ENCODE peak calls at places on chromosome 21, in six cellular contexts. T is right lobe of liver, Q is AG09309, N is WTC11, S is OCI-LY7, O is HepG2. L is an unnamed sample.

GRCh38 chr21:43845386-43845785 is 19.6 kb upstream of the AGPAT3 start:
- DNase-seq in T (no peak), S (no peak), O (no peak), Q (no peak), N (no peak), L (no peak)

GRCh38 chr21:42009831-42010506 is at the start of gene ZBTB21:
- DNase-seq in Q (peak; percentile 88), T (peak; percentile 99), S (peak; percentile 98), N (peak; percentile 97), O (peak; percentile 96), L (peak; percentile 100)

GRCh38 chr21:43613755-43614638 is 45.3 kb downstream of the HSF2BP start:
- DNase-seq in S (no peak), T (no peak), Q (no peak), O (no peak), N (no peak), L (no peak)

GRCh38 chr21:43824883-43825609 is 35.7 kb downstream of the RRP1 start:
- DNase-seq in O (no peak), Q (no peak), T (no peak), N (no peak), S (no peak), L (no peak)

GRCh38 chr21:34298797-34299539 is 64.8 kb upstream of the KCNE2 start:
- DNase-seq in S (no peak), O (peak; percentile 2), Q (no peak), N (no peak), T (no peak), L (no peak)

GRCh38 chr21:16424331-16424749 is 694.6 kb downstream of the USP25 start:
- DNase-seq in S (no peak), N (no peak), T (no peak), O (no peak), Q (no peak), L (no peak)

GRCh38 chr21:38994014-38994413 is 188.3 kb downstream of the ETS2 start:
- DNase-seq in O (no peak), T (no peak), Q (no peak), S (no peak), N (no peak), L (no peak)

GRCh38 chr21:41820384-41821080 is 53.7 kb upstream of the RIPK4 start:
- DNase-seq in Q (no peak), O (no peak), S (no peak), N (no peak), T (peak; percentile 28), L (no peak)

GRCh38 chr21:38531610-38532009 is 33.3 kb upstream of the ERG start:
- DNase-seq in O (no peak), Q (peak; percentile 8), N (no peak), T (no peak), S (no peak), L (no peak)

GRCh38 chr21:38312822-38313221 is 56.0 kb downstream of the KCNJ15 start:
- DNase-seq in N (no peak), S (no peak), T (no peak), Q (no peak), O (no peak), L (no peak)

GRCh38 chr21:38661296-38662223 is 144.2 kb upstream of the ETS2 start:
- DNase-seq in Q (no peak), T (no peak), S (no peak), O (no peak), N (peak; percentile 46), L (no peak)

GRCh38 chr21:42187976-42188653 is 30.8 kb upstream of the ABCG1 start:
- DNase-seq in N (no peak), Q (no peak), S (peak; percentile 96), T (no peak), O (no peak), L (no peak)

GRCh38 chr21:43370091-43370658 is 56.8 kb downstream of the SIK1 start:
- DNase-seq in S (no peak), Q (no peak), O (no peak), T (no peak), N (no peak), L (no peak)

GRCh38 chr21:17900281-17900989 is 81.3 kb upstream of the C21orf91 start:
- DNase-seq in S (no peak), Q (no peak), T (no peak), N (peak; percentile 44), O (no peak), L (no peak)

GRCh38 chr21:42563261-42564045 is 49.8 kb downstream of the SLC37A1 start:
- DNase-seq in O (no peak), Q (no peak), S (no peak), T (peak; percentile 31), N (peak; percentile 1), L (no peak)

GRCh38 chr21:43193088-43193650 is 24.4 kb downstream of the CRYAA start:
- DNase-seq in N (no peak), S (no peak), T (no peak), O (no peak), Q (no peak), L (no peak)

GRCh38 chr21:29360799-29361765 is 62.4 kb downstream of the BACH1 start:
- DNase-seq in Q (no peak), S (peak; percentile 9), T (no peak), O (no peak), N (no peak), L (no peak)

GRCh38 chr21:16551101-16551695 is 821.4 kb downstream of the USP25 start:
- DNase-seq in O (no peak), N (no peak), S (no peak), Q (no peak), T (no peak), L (no peak)

GRCh38 chr21:28737671-28738279 is 254.9 kb downstream of the LTN1 start:
- DNase-seq in S (no peak), T (no peak), Q (no peak), O (peak; percentile 20), N (no peak), L (no peak)

GRCh38 chr21:43322805-43323204 is 104.1 kb downstream of the SIK1 start:
- DNase-seq in N (no peak), O (no peak), Q (no peak), T (no peak), S (no peak), L (no peak)

GRCh38 chr21:15199940-15200339 is 135.1 kb upstream of the NRIP1 start:
- DNase-seq in N (no peak), Q (no peak), T (no peak), S (no peak), O (no peak), L (no peak)

GRCh38 chr21:40575983-40576382 is 271.0 kb downstream of the DSCAM start:
- DNase-seq in Q (no peak), T (no peak), S (no peak), N (no peak), O (no peak), L (no peak)

GRCh38 chr21:14403681-14404318 is 20.9 kb upstream of the HSPA13 start:
- DNase-seq in O (peak; percentile 19), T (no peak), S (peak; percentile 45), Q (peak; percentile 11), N (no peak), L (no peak)

GRCh38 chr21:37257967-37258877 is 8.9 kb downstream of the VPS26C start:
- DNase-seq in O (peak; percentile 84), T (peak; percentile 85), Q (no peak), S (no peak), N (peak; percentile 75), L (no peak)

GRCh38 chr21:38773108-38774061 is 32.3 kb upstream of the ETS2 start:
- DNase-seq in N (no peak), S (no peak), O (peak; percentile 34), T (no peak), Q (peak; percentile 94), L (no peak)

GRCh38 chr21:40567511-40567910 is 279.4 kb downstream of the DSCAM start:
- DNase-seq in S (no peak), T (no peak), Q (no peak), O (no peak), N (no peak), L (no peak)

GRCh38 chr21:41602511-41602910 is 94.6 kb upstream of the TMPRSS2 start:
- DNase-seq in S (no peak), Q (no peak), N (no peak), O (no peak), T (peak; percentile 4), L (no peak)

GRCh38 chr21:30990514-30991304 is 47.6 kb downstream of the KRTAP19-8 start:
- DNase-seq in S (no peak), T (no peak), O (no peak), Q (no peak), N (peak; percentile 10), L (no peak)
- TF ChIP-seq CTCF in S (no peak), T (no peak), O (no peak), Q (no peak), N (no peak), L (no peak)

GRCh38 chr21:35603471-35603870 is 456.9 kb downstream of the SETD4 start:
- DNase-seq in O (no peak), S (no peak), N (peak; percentile 53), Q (no peak), T (no peak), L (no peak)
- TF ChIP-seq CTCF in O (peak; percentile 12), S (no peak), N (no peak), Q (peak; percentile 4), T (peak; percentile 47), L (no peak)

DNA sequence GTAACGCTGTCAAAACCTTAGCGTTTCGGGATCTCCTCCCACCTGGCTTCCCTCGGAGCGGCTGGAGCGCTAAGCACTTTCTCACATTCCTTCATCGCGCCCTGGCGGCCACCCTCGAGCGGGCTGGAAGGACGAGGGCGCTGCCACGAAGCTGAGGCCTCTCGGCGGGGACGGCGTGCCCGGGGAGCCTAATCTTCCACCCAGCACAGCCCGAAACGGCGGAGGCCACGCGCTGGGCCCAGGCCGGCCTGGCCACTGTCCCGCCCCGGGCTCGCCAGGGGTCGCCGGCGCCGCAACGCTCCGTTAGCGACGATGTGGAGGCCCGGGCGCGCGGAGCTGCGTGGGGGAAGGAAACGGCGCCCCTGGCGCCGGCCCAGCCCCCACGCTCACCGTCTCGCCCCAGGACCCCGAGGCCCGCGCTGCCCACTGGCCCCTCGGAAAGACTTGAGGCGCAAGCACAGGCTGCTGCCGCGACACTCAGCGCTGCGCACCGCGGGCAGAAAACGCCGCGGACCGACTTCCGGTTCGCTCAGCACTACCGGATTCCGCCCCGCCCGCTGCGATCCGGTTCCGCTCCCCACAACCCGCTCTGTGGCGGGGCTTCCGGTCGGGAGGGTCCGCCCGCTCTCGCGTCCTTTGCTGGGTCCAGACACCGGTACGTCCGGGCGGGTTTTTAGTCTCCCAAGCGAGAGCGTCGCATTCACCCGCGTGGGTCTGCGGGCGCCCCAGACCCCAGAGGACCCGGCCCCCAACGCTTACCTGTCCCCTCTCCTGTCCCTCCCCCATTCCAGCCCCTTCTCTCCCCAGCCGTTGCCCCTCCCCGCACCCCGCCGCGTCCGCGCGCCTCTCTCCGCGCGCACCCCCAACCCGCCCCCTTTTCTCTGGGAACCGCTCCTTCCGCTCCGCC is at the start of gene YBEY:
- DNase-seq in T (peak; percentile 91), O (peak; percentile 82), N (peak; percentile 91), S (peak; percentile 92), Q (peak; percentile 65), L (peak; percentile 97)
- TF ChIP-seq CTCF in T (peak; percentile 42), O (peak; percentile 62), N (no peak), S (peak; percentile 60), Q (peak; percentile 41), L (peak; percentile 57)

DNA sequence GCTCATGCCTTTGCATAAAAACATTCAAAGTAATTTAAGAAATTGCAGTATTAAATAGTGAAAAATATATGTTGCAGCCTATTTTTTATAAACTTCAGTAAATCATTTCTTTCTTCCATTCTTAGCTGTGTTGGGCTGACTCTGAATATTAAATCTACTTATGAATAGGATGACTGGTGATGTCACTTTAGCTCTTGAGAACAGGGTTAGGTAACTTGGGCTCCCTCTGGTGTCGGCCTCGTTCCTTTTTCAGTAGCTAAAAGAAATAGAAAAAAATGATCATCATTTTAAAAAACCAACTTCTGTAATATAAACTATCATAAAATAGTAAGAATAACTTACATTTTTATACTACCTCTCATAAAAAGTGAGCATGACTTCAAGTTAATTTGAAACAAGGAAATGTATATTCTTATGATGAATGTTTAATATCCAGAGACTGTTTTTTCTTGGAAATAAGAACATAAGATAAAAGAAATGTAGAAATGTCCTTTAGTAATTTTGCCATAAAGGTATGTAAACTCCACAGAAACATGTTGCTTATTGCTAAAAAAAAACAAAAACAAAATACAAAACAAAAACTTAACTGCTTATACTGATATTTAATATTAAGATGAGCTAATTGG is 26.8 kb upstream of the NCAM2 start:
- DNase-seq in O (peak; percentile 18), S (peak; percentile 2), T (no peak), Q (no peak), N (peak; percentile 59), L (no peak)
- TF ChIP-seq CTCF in O (peak; percentile 16), S (peak; percentile 53), T (peak; percentile 47), Q (no peak), N (no peak), L (peak; percentile 78)

L was measured in osteocyte.